ENCODE peak calls at places on chromosomes 16 and 17, in ten cellular contexts. U, Y, J, V, S, T, L, X, D and H are unnamed samples.

GRCh38 chr16:34802848-34803599 is 1343.6 kb downstream of the TP53TG3F start:
- DNase-seq in U (no peak), Y (no peak), J (no peak), V (no peak), S (no peak), T (no peak), L (peak), X (no peak), D (no peak), H (no peak)

GRCh38 chr17:19313066-19313745 is 49.3 kb downstream of the B9D1 start:
- DNase-seq in U (no peak), Y (no peak), J (no peak), V (no peak), S (no peak), T (no peak), L (no peak), X (no peak), D (no peak), H (no peak)

GRCh38 chr16:2860826-2861567 is 3.0 kb upstream of the PRSS22 start:
- DNase-seq in U (no peak), Y (no peak), J (no peak), V (no peak), S (peak), T (no peak), L (no peak), X (no peak), D (no peak), H (no peak)

GRCh38 chr16:84065536-84066132 is 23.0 kb upstream of the SLC38A8 start:
- DNase-seq in U (no peak), Y (peak), J (peak), V (peak), S (peak), T (peak), L (peak), X (no peak), D (no peak), H (no peak)

GRCh38 chr16:59545666-59546065 is 811.5 kb upstream of the GOT2 start:
- DNase-seq in U (no peak), Y (no peak), J (no peak), V (no peak), S (no peak), T (no peak), L (no peak), X (no peak), D (no peak), H (no peak)

GRCh38 chr16:66925322-66925840 is at the start of gene RRAD:
- DNase-seq in U (no peak), Y (peak), J (peak), V (no peak), S (no peak), T (no peak), L (no peak), X (no peak), D (no peak), H (no peak)

GRCh38 chr16:68590201-68590994 is 51.3 kb downstream of the ZFP90 start:
- DNase-seq in U (no peak), Y (peak), J (peak), V (no peak), S (peak), T (peak), L (peak), X (no peak), D (peak), H (peak)

GRCh38 chr16:30997000-30997886 is 12.2 kb downstream of the HSD3B7 start:
- DNase-seq in U (peak), Y (peak), J (peak), V (peak), S (peak), T (peak), L (peak), X (peak), D (peak), H (peak)

GRCh38 chr17:48647964-48648245 is 21.7 kb upstream of the HOXB9 start:
- DNase-seq in U (no peak), Y (no peak), J (no peak), V (no peak), S (no peak), T (no peak), L (no peak), X (no peak), D (no peak), H (no peak)

GRCh38 chr17:80025140-80025539 is 10.5 kb downstream of the TBC1D16 start:
- DNase-seq in U (no peak), Y (no peak), J (no peak), V (no peak), S (no peak), T (no peak), L (no peak), X (no peak), D (no peak), H (no peak)

GRCh38 chr16:88469615-88470395 is 16.7 kb downstream of the ZFPM1 start:
- DNase-seq in U (no peak), Y (no peak), J (no peak), V (no peak), S (no peak), T (no peak), L (no peak), X (no peak), D (no peak), H (no peak)

GRCh38 chr17:1789936-1790335 is 28.1 kb downstream of the SERPINF1 start:
- DNase-seq in U (no peak), Y (no peak), J (no peak), V (no peak), S (no peak), T (no peak), L (no peak), X (no peak), D (no peak), H (no peak)

GRCh38 chr17:80475949-80476876 is at the start of gene NPTX1:
- DNase-seq in U (no peak), Y (no peak), J (no peak), V (peak), S (no peak), T (no peak), L (no peak), X (no peak), D (no peak), H (peak)

GRCh38 chr17:858941-859452 is 76.8 kb downstream of the MRM3 start:
- DNase-seq in U (no peak), Y (no peak), J (no peak), V (no peak), S (no peak), T (no peak), L (no peak), X (no peak), D (no peak), H (no peak)

GRCh38 chr17:31588034-31588433 is 196.6 kb downstream of the RAB11FIP4 start:
- DNase-seq in U (no peak), Y (no peak), J (no peak), V (no peak), S (no peak), T (no peak), L (no peak), X (no peak), D (no peak), H (no peak)

GRCh38 chr17:46266656-46267544 is 28.0 kb upstream of the LRRC37A start:
- DNase-seq in U (peak), Y (peak), J (peak), V (peak), S (peak), T (peak), L (peak), X (peak), D (peak), H (peak)

GRCh38 chr17:18966831-18967624 is 15.1 kb downstream of the SLC5A10 start:
- DNase-seq in U (no peak), Y (no peak), J (peak), V (peak), S (no peak), T (peak), L (no peak), X (no peak), D (peak), H (no peak)

GRCh38 chr16:55283776-55284717 is 40.0 kb upstream of the IRX6 start:
- DNase-seq in U (no peak), Y (no peak), J (no peak), V (no peak), S (no peak), T (no peak), L (no peak), X (no peak), D (no peak), H (no peak)

GRCh38 chr17:79501910-79502309 is 108.9 kb downstream of the RBFOX3 start:
- DNase-seq in U (no peak), Y (no peak), J (no peak), V (no peak), S (no peak), T (no peak), L (no peak), X (no peak), D (no peak), H (no peak)

GRCh38 chr17:40281663-40282062 is 6.0 kb upstream of the CDC6 start:
- DNase-seq in U (no peak), Y (no peak), J (no peak), V (no peak), S (no peak), T (no peak), L (no peak), X (no peak), D (no peak), H (no peak)

GRCh38 chr16:13018026-13018425 is 116.6 kb downstream of the SHISA9 start:
- DNase-seq in U (no peak), Y (no peak), J (no peak), V (no peak), S (no peak), T (no peak), L (no peak), X (no peak), D (no peak), H (no peak)

GRCh38 chr17:2023692-2024571 is 1.2 kb downstream of the RTN4RL1 start:
- DNase-seq in U (no peak), Y (peak), J (peak), V (peak), S (peak), T (peak), L (no peak), X (no peak), D (no peak), H (peak)

GRCh38 chr16:84931506-84931905 is 79.8 kb downstream of the ZDHHC7 start:
- DNase-seq in U (no peak), Y (no peak), J (no peak), V (no peak), S (no peak), T (no peak), L (no peak), X (no peak), D (no peak), H (no peak)

GRCh38 chr16:65793781-65794180 is 572.7 kb upstream of the CDH5 start:
- DNase-seq in U (peak), Y (no peak), J (no peak), V (no peak), S (no peak), T (no peak), L (no peak), X (no peak), D (no peak), H (no peak)

GRCh38 chr16:9489823-9490467 is 398.5 kb downstream of the HAPSTR1 start:
- DNase-seq in U (no peak), Y (no peak), J (no peak), V (no peak), S (no peak), T (no peak), L (no peak), X (no peak), D (no peak), H (no peak)

GRCh38 chr17:81388091-81388611 is 7.1 kb upstream of the BAHCC1 start:
- DNase-seq in U (no peak), Y (peak), J (no peak), V (no peak), S (no peak), T (no peak), L (no peak), X (no peak), D (no peak), H (no peak)

GRCh38 chr16:24999856-25000447 is 15.2 kb downstream of the ARHGAP17 start:
- DNase-seq in U (no peak), Y (no peak), J (no peak), V (no peak), S (no peak), T (no peak), L (no peak), X (no peak), D (no peak), H (no peak)

GRCh38 chr16:82181456-82182185 is 11.6 kb upstream of the MPHOSPH6 start:
- DNase-seq in U (no peak), Y (no peak), J (no peak), V (no peak), S (no peak), T (no peak), L (peak), X (no peak), D (no peak), H (no peak)

GRCh38 chr17:40560592-40561293 is 4.5 kb downstream of the CCR7 start:
- DNase-seq in U (peak), Y (peak), J (peak), V (no peak), S (no peak), T (no peak), L (no peak), X (peak), D (no peak), H (peak)

GRCh38 chr17:41325126-41325525 is 9.6 kb upstream of the KRTAP17-1 start:
- DNase-seq in U (no peak), Y (no peak), J (no peak), V (no peak), S (no peak), T (no peak), L (no peak), X (no peak), D (no peak), H (no peak)

GRCh38 chr16:368388-369158 is 1.8 kb downstream of the MRPL28 start:
- DNase-seq in U (no peak), Y (no peak), J (no peak), V (no peak), S (no peak), T (no peak), L (no peak), X (no peak), D (no peak), H (no peak)

GRCh38 chr17:44496815-44497214 is 6.4 kb downstream of the GPATCH8 start:
- DNase-seq in U (no peak), Y (no peak), J (no peak), V (no peak), S (no peak), T (no peak), L (no peak), X (no peak), D (peak), H (no peak)

GRCh38 chr17:79677646-79678045 is 53.1 kb upstream of the ENPP7 start:
- DNase-seq in U (no peak), Y (no peak), J (no peak), V (peak), S (no peak), T (no peak), L (no peak), X (no peak), D (no peak), H (no peak)

GRCh38 chr17:77033892-77034404 is 106.8 kb upstream of the SEC14L1 start:
- DNase-seq in U (no peak), Y (no peak), J (no peak), V (no peak), S (no peak), T (no peak), L (no peak), X (no peak), D (no peak), H (no peak)

GRCh38 chr16:48911700-48912099 is 301.7 kb upstream of the N4BP1 start:
- DNase-seq in U (no peak), Y (no peak), J (no peak), V (no peak), S (no peak), T (no peak), L (no peak), X (no peak), D (no peak), H (no peak)
- TF ChIP-seq CTCF in U (no peak), Y (no peak), J (no peak), V (no peak), S (no peak), T (no peak), L (no peak), X (no peak), D (no peak), H (no peak)

GRCh38 chr17:72826602-72827001 is 265.9 kb downstream of the SLC39A11 start:
- DNase-seq in U (no peak), Y (no peak), J (peak), V (no peak), S (peak), T (no peak), L (no peak), X (no peak), D (no peak), H (no peak)
- TF ChIP-seq CTCF in U (no peak), Y (no peak), J (no peak), V (no peak), S (peak), T (peak), L (no peak), X (peak), D (no peak), H (no peak)

GRCh38 chr16:19991614-19992013 is 82.1 kb downstream of the GPR139 start:
- DNase-seq in U (no peak), Y (no peak), J (no peak), V (no peak), S (no peak), T (no peak), L (no peak), X (no peak), D (no peak), H (no peak)
- TF ChIP-seq CTCF in U (no peak), Y (no peak), J (no peak), V (no peak), S (no peak), T (no peak), L (no peak), X (no peak), D (no peak), H (no peak)

DNA sequence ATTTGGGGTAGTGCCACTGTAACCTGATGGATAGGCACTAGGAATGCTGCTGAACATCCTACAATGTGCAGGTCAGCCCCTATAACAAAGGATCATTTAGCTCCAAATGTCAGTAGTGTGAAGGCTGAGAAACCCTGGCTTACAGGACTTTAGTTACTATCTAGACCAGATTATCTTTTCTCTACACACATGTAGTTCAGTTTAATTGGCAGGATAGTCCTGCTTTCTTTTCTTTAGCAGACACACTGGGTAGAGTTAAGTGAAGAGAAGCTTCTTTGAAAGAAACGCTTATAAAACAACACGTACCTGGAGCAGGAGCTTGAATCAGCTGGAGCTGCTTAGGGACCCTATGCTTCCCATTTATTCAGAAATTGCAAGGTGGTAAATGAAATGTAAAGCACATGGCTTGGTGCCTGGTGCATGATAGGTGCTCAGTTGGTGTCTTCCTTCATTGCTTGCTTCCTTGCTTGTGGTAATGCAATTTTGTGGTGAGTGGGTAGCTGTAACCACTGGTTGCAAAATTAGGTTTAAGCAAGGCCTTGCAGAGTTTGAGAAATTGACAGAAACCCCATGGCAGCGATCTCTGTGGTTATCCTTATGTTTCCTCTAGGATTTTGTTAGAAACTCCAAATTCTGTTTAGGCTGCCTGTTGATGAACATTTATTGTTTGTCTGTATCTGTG is 9.4 kb downstream of the METTL9 start:
- DNase-seq in U (no peak), Y (no peak), J (peak), V (no peak), S (no peak), T (no peak), L (no peak), X (no peak), D (no peak), H (no peak)
- TF ChIP-seq CTCF in U (no peak), Y (no peak), J (no peak), V (no peak), S (no peak), T (no peak), L (no peak), X (no peak), D (no peak), H (no peak)